ENCODE peak calls at places on chromosome 18, in eight cellular contexts. K, Q, R, C, T, L, I and W are unnamed samples.

GRCh38 chr18:48134609-48135008 is 204.2 kb upstream of the SMAD2 start:
- DNase-seq in K (no peak), Q (no peak), R (no peak), C (no peak), T (no peak), L (peak), I (no peak), W (no peak)

GRCh38 chr18:79728931-79729586 is 49.5 kb downstream of the CTDP1 start:
- DNase-seq in K (no peak), Q (no peak), R (no peak), C (no peak), T (no peak), L (no peak), I (no peak), W (no peak)

GRCh38 chr18:59509477-59510173 is 150.6 kb upstream of the LMAN1 start:
- DNase-seq in K (peak), Q (peak), R (no peak), C (no peak), T (no peak), L (no peak), I (no peak), W (no peak)

GRCh38 chr18:73879771-73880170 is 267.9 kb downstream of the FBXO15 start:
- DNase-seq in K (no peak), Q (no peak), R (no peak), C (no peak), T (no peak), L (no peak), I (no peak), W (no peak)

GRCh38 chr18:25190468-25190867 is 161.5 kb downstream of the ZNF521 start:
- DNase-seq in K (no peak), Q (no peak), R (no peak), C (no peak), T (no peak), L (no peak), I (no peak), W (no peak)

GRCh38 chr18:57440331-57441101 is 5.3 kb downstream of the ONECUT2 start:
- DNase-seq in K (no peak), Q (no peak), R (no peak), C (peak), T (no peak), L (no peak), I (no peak), W (peak)

GRCh38 chr18:79887181-79888000 is 64.1 kb downstream of the SLC66A2 start:
- DNase-seq in K (no peak), Q (no peak), R (no peak), C (peak), T (no peak), L (peak), I (no peak), W (no peak)

GRCh38 chr18:52348209-52348608 is 8.2 kb downstream of the DCC start:
- DNase-seq in K (no peak), Q (no peak), R (no peak), C (no peak), T (no peak), L (no peak), I (no peak), W (no peak)

GRCh38 chr18:41324934-41325333 is 630.1 kb upstream of the PIK3C3 start:
- DNase-seq in K (no peak), Q (no peak), R (no peak), C (no peak), T (no peak), L (no peak), I (no peak), W (no peak)

GRCh38 chr18:49207373-49207772 is 253.1 kb downstream of the DYM start:
- DNase-seq in K (no peak), Q (no peak), R (peak), C (no peak), T (no peak), L (no peak), I (no peak), W (no peak)

DNA sequence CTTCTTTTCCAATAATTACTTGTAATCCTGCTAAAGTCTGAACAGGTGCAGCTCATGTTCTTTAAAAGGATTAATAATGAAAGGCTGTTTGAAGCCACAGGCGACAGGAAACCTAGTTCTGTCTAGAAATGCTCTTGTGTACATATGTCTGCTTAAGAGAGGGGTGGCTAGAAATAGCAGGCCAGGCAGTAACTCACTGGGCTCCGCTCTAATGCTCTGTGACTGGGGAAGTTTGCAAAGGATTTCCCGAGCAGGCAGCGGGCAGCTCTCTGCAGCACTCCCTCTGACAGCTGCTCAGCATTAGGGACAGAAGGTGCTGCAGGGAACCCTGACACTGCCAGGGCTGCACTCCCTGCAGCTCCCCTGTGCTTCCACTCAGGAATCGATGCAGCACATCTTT is 33.2 kb upstream of the TTC39C start:
- DNase-seq in K (no peak), Q (no peak), R (no peak), C (no peak), T (no peak), L (no peak), I (no peak), W (no peak)
- H3K27ac ChIP-seq in K (no peak), Q (peak), R (no peak), C (no peak), T (no peak), L (no peak), I (no peak), W (no peak)

DNA sequence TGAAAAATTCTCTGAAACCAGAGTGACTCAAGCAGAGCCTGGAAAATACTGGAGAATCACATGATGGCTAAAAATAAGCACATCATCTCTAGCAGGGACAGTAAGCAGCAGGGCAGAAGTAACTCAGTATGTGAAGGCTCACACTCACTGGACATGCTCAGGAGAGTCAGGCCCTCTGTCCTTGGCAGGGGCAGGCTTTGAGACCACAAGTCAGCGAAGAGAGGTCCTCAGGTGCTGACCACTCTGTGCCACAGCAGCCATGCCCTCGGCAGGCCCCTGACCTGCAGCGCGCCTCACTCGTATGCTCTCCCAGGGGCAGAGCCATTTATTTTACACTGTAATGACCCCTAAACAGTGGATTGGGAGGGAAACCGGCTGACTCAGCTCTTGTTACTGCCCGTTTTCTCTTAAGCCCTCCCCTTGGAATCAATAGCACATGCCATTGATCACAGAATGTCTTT is 76.8 kb downstream of the MAPRE2 start:
- DNase-seq in K (no peak), Q (no peak), R (no peak), C (no peak), T (no peak), L (no peak), I (no peak), W (no peak)
- H3K27ac ChIP-seq in K (peak), Q (peak), R (no peak), C (peak), T (no peak), L (no peak), I (peak), W (peak)

DNA sequence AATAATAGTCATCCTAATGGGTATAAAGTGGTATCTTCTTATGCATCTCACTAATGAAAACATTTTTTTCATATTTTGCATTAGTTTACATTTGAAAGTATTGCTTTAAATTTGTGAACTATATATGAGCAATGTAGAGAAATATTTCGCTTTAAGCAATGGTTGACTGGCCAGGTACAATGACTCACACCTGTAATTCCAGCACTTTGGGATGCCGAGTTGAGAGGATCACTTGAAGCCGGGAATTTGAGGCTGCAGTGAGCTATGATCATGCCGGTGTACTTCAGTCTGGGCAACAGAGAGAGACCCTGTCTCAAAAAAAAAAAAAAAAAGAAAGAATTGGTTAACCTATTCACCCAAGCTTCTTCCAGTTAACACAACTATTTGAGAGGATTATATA is 15.1 kb downstream of the ZCCHC2 start:
- DNase-seq in K (no peak), Q (no peak), R (no peak), C (no peak), T (no peak), L (no peak), I (no peak), W (no peak)
- H3K27ac ChIP-seq in K (no peak), Q (no peak), R (no peak), C (no peak), T (no peak), L (no peak), I (no peak), W (no peak)

GRCh38 chr18:34773378-34773777 is 63.3 kb downstream of the DTNA start:
- DNase-seq in K (no peak), Q (no peak), R (no peak), C (no peak), T (no peak), L (no peak), I (no peak), W (no peak)

GRCh38 chr18:34772887-34773286 is 62.8 kb downstream of the DTNA start:
- DNase-seq in K (no peak), Q (no peak), R (no peak), C (no peak), T (no peak), L (no peak), I (no peak), W (no peak)

GRCh38 chr18:34771958-34772357 is 61.9 kb downstream of the DTNA start:
- DNase-seq in K (no peak), Q (no peak), R (no peak), C (no peak), T (no peak), L (no peak), I (no peak), W (no peak)

DNA sequence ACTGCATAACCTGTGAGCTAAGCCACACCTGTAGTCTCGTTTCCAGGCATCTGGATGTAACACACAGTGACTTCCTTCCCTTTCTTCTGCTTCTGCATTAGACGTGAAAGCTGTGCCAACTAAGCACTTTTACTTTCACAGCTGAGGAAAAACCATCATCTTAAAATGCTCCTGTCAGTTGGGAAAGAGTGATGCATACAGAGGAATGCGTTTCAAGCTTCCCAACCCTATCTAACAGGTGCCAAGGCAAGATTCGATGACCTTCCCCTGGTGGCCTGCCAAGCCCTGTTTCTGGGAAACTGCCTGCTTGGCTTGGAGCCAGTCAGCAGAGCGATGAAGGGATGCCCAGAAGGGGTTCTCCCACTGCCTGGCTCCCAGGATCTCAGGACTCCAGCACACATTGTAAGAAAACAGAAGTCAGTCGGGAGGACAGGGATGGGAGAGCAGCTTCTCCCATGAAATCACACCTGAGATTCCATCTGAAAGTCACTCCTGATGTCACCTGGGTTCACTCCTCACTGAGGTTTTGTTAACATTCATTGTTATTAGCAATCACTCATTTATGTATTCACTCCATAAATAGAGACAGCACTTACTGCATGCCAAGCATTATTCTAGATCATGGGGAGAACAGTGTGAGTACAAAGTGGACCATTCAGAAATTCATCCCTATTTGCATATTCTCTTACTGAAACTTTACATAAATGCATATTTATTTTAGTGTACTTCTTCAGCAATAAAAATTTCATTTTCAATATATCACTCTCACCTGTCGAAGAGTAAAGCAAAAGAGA is 64.1 kb downstream of the DTNA start:
- DNase-seq in K (peak), Q (peak), R (no peak), C (peak), T (no peak), L (no peak), I (peak), W (peak)
- H3K27ac ChIP-seq in K (no peak), Q (peak), R (no peak), C (peak), T (no peak), L (no peak), I (no peak), W (no peak)